ENCODE peak calls at places on chromosome 10, in six cellular contexts. R is ELR; P is SK-N-SH; T is right lobe of liver; K is stimulated activated CD4-positive, alpha-beta T cell treated with anti-CD3 and anti-CD28 coated beads, Interleukin-2, amount 100 ng/mL, for 48 hours; H is RKO. Q is an unnamed sample.

GRCh38 chr10:59678884-59679301 is 30.8 kb downstream of the SLC16A9 start:
- DNase-seq in R (peak), P (no peak), T (no peak), K (no peak), H (peak), Q (no peak)

GRCh38 chr10:86943316-86944030 is 13.9 kb downstream of the MMRN2 start:
- DNase-seq in R (no peak), P (no peak), T (peak), K (no peak), H (no peak), Q (no peak)

GRCh38 chr10:32190890-32191491 is 134.8 kb upstream of the KIF5B start:
- DNase-seq in R (peak), P (no peak), T (no peak), K (no peak), H (peak), Q (no peak)

GRCh38 chr10:22316286-22317120 is at the start of gene COMMD3:
- DNase-seq in R (peak), P (peak), T (peak), K (peak), H (peak), Q (peak)

GRCh38 chr10:97291357-97292096 is 910 bp downstream of the ARHGAP19 start:
- DNase-seq in R (peak), P (peak), T (no peak), K (no peak), H (peak), Q (no peak)

GRCh38 chr10:4883079-4883739 is 57.2 kb downstream of the AKR1E2 start:
- DNase-seq in R (peak), P (no peak), T (no peak), K (no peak), H (peak), Q (no peak)

GRCh38 chr10:132538031-132538789 is 623 bp downstream of the INPP5A start:
- DNase-seq in R (peak), P (no peak), T (peak), K (no peak), H (no peak), Q (no peak)

GRCh38 chr10:1155791-1156615 is 99.8 kb downstream of the WDR37 start:
- DNase-seq in R (no peak), P (peak), T (no peak), K (no peak), H (no peak), Q (no peak)

GRCh38 chr10:97635577-97635976 is 2.3 kb upstream of the MORN4 start:
- DNase-seq in R (no peak), P (no peak), T (no peak), K (no peak), H (no peak), Q (no peak)

GRCh38 chr10:86446987-86447386 is 74.6 kb downstream of the WAPL start:
- DNase-seq in R (no peak), P (no peak), T (no peak), K (no peak), H (no peak), Q (no peak)

GRCh38 chr10:58266826-58267712 is 625 bp downstream of the IPMK start:
- DNase-seq in R (peak), P (peak), T (peak), K (no peak), H (peak), Q (no peak)

GRCh38 chr10:96077181-96077580 is 33.8 kb downstream of the CCNJ start:
- DNase-seq in R (no peak), P (no peak), T (no peak), K (no peak), H (no peak), Q (no peak)

GRCh38 chr10:120727001-120727400 is 124.2 kb upstream of the WDR11 start:
- DNase-seq in R (no peak), P (no peak), T (no peak), K (no peak), H (no peak), Q (peak)

GRCh38 chr10:75987610-75988009 is 556.2 kb downstream of the LRMDA start:
- DNase-seq in R (peak), P (no peak), T (no peak), K (no peak), H (peak), Q (no peak)

GRCh38 chr10:100143756-100144155 is 42.1 kb downstream of the ERLIN1 start:
- DNase-seq in R (no peak), P (no peak), T (no peak), K (no peak), H (no peak), Q (no peak)

GRCh38 chr10:128124813-128125403 is 1.3 kb downstream of the MKI67 start:
- DNase-seq in R (peak), P (peak), T (no peak), K (no peak), H (peak), Q (no peak)

GRCh38 chr10:26269754-26270153 is 53.2 kb downstream of the GAD2 start:
- DNase-seq in R (peak), P (peak), T (no peak), K (no peak), H (peak), Q (peak)

GRCh38 chr10:79347226-79347893 is at the start of gene PPIF:
- DNase-seq in R (peak), P (peak), T (peak), K (peak), H (peak), Q (peak)

GRCh38 chr10:126702181-126702580 is 31.7 kb upstream of the C10orf90 start:
- DNase-seq in R (peak), P (no peak), T (no peak), K (no peak), H (no peak), Q (no peak)

GRCh38 chr10:7300327-7300726 is 110.5 kb downstream of the SFMBT2 start:
- DNase-seq in R (no peak), P (peak), T (no peak), K (no peak), H (no peak), Q (no peak)

GRCh38 chr10:93656155-93656554 is 43.8 kb downstream of the PDE6C start:
- DNase-seq in R (no peak), P (no peak), T (no peak), K (no peak), H (no peak), Q (no peak)

GRCh38 chr10:20616918-20617801 is 280.0 kb downstream of the NEBL start:
- DNase-seq in R (no peak), P (no peak), T (no peak), K (no peak), H (no peak), Q (no peak)

GRCh38 chr10:4371691-4372295 is 454.2 kb upstream of the AKR1E2 start:
- DNase-seq in R (no peak), P (no peak), T (no peak), K (no peak), H (no peak), Q (no peak)

GRCh38 chr10:121692626-121693025 is 94.4 kb upstream of the FGFR2 start:
- DNase-seq in R (no peak), P (no peak), T (no peak), K (no peak), H (no peak), Q (no peak)

GRCh38 chr10:116659049-116659670 is 38.4 kb downstream of the PNLIPRP2 start:
- DNase-seq in R (no peak), P (no peak), T (no peak), K (no peak), H (no peak), Q (no peak)

Q was measured in LNCaP clone FGC.